ENCODE peak calls at places on chromosomes 7 and 10, in four cellular contexts. B is cardiac muscle cell, O is right atrium auricular region, Y is fibroblast of the aortic adventitia. R is an unnamed sample.

GRCh38 chr10:46310143-46310514 is 23.3 kb downstream of the ANTXRL start:
- DNase-seq in B (no peak), O (no peak), Y (no peak), R (no peak)

GRCh38 chr10:30029890-30030261 is 29.5 kb downstream of the JCAD start:
- DNase-seq in B (no peak), O (no peak), Y (no peak), R (no peak)

GRCh38 chr10:73768881-73769280 is 13.0 kb upstream of the CHCHD1 start:
- DNase-seq in B (no peak), O (no peak), Y (no peak), R (no peak)

GRCh38 chr7:44488955-44489354 is 1.5 kb downstream of the NUDCD3 start:
- DNase-seq in B (no peak), O (no peak), Y (no peak), R (no peak)

GRCh38 chr10:82091413-82091812 is 216.4 kb downstream of the NRG3 start:
- DNase-seq in B (no peak), O (no peak), Y (no peak), R (peak; percentile 1)

GRCh38 chr7:4178416-4178815 is 503.7 kb upstream of the FOXK1 start:
- DNase-seq in B (no peak), O (no peak), Y (no peak), R (no peak)

GRCh38 chr10:61588770-61589211 is 73.9 kb upstream of the CABCOCO1 start:
- DNase-seq in B (no peak), O (no peak), Y (no peak), R (no peak)

GRCh38 chr7:151539055-151539714 is 19.5 kb upstream of the RHEB start:
- DNase-seq in B (peak; percentile 87), O (no peak), Y (peak; percentile 28), R (peak; percentile 78)

GRCh38 chr7:159120540-159120919 is 24.1 kb downstream of the VIPR2 start:
- DNase-seq in B (no peak), O (no peak), Y (no peak), R (no peak)

GRCh38 chr10:29619273-29619672 is 15.5 kb downstream of the SVIL start:
- DNase-seq in B (no peak), O (peak; percentile 44), Y (peak; percentile 74), R (peak; percentile 27)

GRCh38 chr7:103795787-103796186 is 193.7 kb downstream of the RELN start:
- DNase-seq in B (no peak), O (no peak), Y (no peak), R (peak; percentile 6)

GRCh38 chr7:234712-235553 is 42.6 kb downstream of the FAM20C start:
- DNase-seq in B (no peak), O (peak; percentile 79), Y (peak; percentile 49), R (no peak)

GRCh38 chr10:52820316-52820715 is 47.7 kb upstream of the MBL2 start:
- DNase-seq in B (no peak), O (no peak), Y (no peak), R (no peak)

GRCh38 chr10:23404461-23404980 is 34.4 kb upstream of the OTUD1 start:
- DNase-seq in B (no peak), O (no peak), Y (no peak), R (no peak)

GRCh38 chr10:116278832-116279231 is 5.8 kb upstream of the GFRA1 start:
- DNase-seq in B (no peak), O (no peak), Y (no peak), R (no peak)

GRCh38 chr7:157977306-157977705 is 610.3 kb downstream of the PTPRN2 start:
- DNase-seq in B (no peak), O (no peak), Y (no peak), R (no peak)

GRCh38 chr7:126715076-126715475 is 537.7 kb downstream of the GRM8 start:
- DNase-seq in B (no peak), O (no peak), Y (no peak), R (no peak)

GRCh38 chr10:72321248-72322029 is 33.3 kb downstream of the DNAJB12 start:
- DNase-seq in B (no peak), O (no peak), Y (no peak), R (no peak)

GRCh38 chr7:135508853-135509588 is 881 bp downstream of the CNOT4 start:
- DNase-seq in B (peak; percentile 37), O (no peak), Y (peak; percentile 23), R (peak; percentile 64)

GRCh38 chr7:88146611-88147010 is 73.2 kb downstream of the SRI start:
- DNase-seq in B (no peak), O (no peak), Y (no peak), R (no peak)

GRCh38 chr7:47252706-47253105 is 329.2 kb downstream of the TNS3 start:
- DNase-seq in B (no peak), O (no peak), Y (no peak), R (no peak)

GRCh38 chr7:47254081-47255006 is 327.6 kb downstream of the TNS3 start:
- DNase-seq in B (peak; percentile 88), O (peak; percentile 82), Y (peak; percentile 38), R (peak; percentile 67)

GRCh38 chr7:47255007-47255406 is 326.9 kb downstream of the TNS3 start:
- DNase-seq in B (no peak), O (no peak), Y (no peak), R (no peak)

GRCh38 chr7:47255441-47255840 is 326.5 kb downstream of the TNS3 start:
- DNase-seq in B (no peak), O (no peak), Y (no peak), R (no peak)

DNA sequence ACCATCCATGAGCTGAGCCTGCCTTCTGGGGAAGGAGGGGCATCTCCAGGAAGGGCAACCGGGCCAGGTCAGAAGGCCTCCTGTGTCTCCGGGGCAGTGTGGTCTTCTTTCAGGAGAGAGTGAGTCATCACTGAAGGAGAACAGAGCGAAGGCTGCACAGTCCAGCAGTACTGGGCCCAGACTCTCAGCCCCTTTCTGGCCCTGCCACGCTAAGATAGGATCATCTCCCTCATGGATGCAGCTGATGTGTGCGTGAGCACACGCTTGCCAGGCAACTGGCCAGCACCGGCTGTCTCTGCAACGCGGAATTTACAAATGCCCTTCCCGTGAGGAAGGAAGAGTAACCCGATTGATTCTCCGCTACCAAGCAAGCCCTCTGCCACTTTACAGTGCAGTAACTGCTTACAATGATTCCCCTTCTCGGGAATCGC is 328.2 kb downstream of the TNS3 start:
- DNase-seq in B (peak; percentile 26), O (peak; percentile 73), Y (peak; percentile 39), R (peak; percentile 49)
- H3K4me3 ChIP-seq in B (peak overlapping the region; percentile 58), O (peak overlapping the region; percentile 64), Y (peak overlapping the region; percentile 67), R (peak overlapping the region; percentile 66)

DNA sequence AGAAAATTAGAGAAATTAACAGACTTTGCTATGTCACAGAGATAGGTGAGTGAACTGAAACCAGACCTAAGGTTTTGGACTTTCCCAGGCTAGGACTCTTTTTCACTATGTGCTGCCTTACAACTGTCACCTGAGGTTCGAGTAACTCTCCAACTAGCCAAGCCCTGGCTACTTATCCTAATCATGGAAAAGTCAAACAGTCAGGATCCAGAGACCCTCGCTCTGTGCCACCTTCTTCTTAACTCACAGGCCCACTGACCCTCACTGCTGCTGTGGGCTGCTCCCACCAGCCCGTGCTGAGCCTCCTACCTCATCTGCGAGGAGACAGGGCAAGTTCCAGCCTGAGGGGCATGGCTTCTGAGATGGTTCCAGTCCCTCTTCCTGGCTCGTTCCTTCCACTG is 211.4 kb upstream of the KLF14 start:
- DNase-seq in B (no peak), O (no peak), Y (no peak), R (no peak)
- H3K4me3 ChIP-seq in B (no peak overlapping the region), O (no peak overlapping the region), Y (no peak overlapping the region), R (no peak overlapping the region)

DNA sequence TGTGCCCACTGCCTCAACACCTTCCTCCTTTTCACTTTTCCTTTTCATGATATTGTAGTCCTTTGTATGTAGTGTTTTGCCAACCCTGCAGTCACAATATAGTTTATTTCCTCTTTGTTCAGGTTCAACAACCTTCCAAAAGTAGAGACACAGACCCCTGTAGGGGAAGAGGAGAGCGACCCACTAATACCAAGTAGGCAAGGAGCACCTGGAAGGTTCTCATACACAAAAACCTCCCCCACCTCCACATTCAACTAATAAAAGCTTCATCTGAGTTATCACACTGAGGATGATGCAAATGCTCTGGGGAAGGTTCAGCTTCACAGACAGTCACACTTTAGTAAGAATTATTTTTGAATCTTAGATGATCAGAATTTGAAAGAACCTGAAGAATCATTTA is 41.6 kb downstream of the PIK3AP1 start:
- DNase-seq in B (no peak), O (no peak), Y (no peak), R (no peak)
- H3K4me3 ChIP-seq in B (no peak overlapping the region), O (no peak overlapping the region), Y (no peak overlapping the region), R (no peak overlapping the region)

GRCh38 chr10:13173619-13174018 is 12.3 kb downstream of the MCM10 start:
- DNase-seq in B (no peak), O (no peak), Y (no peak), R (no peak)
- H3K4me3 ChIP-seq in B (no peak overlapping the region), O (no peak overlapping the region), Y (no peak overlapping the region), R (no peak overlapping the region)

GRCh38 chr10:132542086-132542775 is 4.6 kb downstream of the INPP5A start:
- DNase-seq in B (no peak), O (no peak), Y (no peak), R (no peak)
- H3K4me3 ChIP-seq in B (no peak overlapping the region), O (no peak overlapping the region), Y (no peak overlapping the region), R (no peak overlapping the region)

GRCh38 chr7:95434501-95435421 is at the start of gene PON2:
- DNase-seq in B (peak; percentile 90), O (peak; percentile 78), Y (peak; percentile 77), R (peak; percentile 96)

GRCh38 chr7:95435422-95435780 is 573 bp upstream of the PON2 start:
- DNase-seq in B (no peak), O (no peak), Y (no peak), R (no peak)

GRCh38 chr7:95432606-95433005 is 2.2 kb downstream of the PON2 start:
- DNase-seq in B (no peak), O (no peak), Y (no peak), R (no peak)

GRCh38 chr7:95433129-95433528 is 1.7 kb downstream of the PON2 start:
- DNase-seq in B (no peak), O (no peak), Y (no peak), R (no peak)

DNA sequence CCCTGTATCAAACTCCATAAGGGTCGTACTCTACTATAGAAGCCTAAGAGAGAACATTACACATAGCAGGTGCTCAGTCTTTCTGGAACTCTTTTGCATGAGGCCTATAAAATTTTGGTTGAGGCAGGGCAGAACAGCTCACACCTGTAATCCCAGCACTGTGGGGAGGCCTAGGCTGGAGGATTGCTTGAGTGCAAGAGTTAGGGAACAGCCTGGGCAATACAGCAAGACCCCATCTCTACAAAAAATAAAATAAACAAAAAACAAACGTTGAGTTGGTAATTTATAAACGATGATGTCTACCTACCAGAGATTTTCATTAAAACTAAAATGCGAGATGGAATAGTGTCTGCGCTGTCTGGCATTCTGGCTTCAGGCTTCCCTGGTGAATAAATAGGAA is 876 bp downstream of the PON2 start:
- DNase-seq in B (no peak), O (no peak), Y (no peak), R (no peak)
- H3K4me3 ChIP-seq in B (peak overlapping the region; percentile 41), O (peak overlapping the region; percentile 69), Y (peak overlapping the region; percentile 78), R (peak overlapping the region; percentile 68)